ENCODE peak calls at places on chromosomes 5 and 9, in six cellular contexts. Y is H1, R is WTC11, O is HepG2, X is HCT116, E is GM12878. S is an unnamed sample.

GRCh38 chr5:3954189-3954588 is 358.6 kb downstream of the IRX1 start:
- DNase-seq in Y (no peak), R (no peak), O (no peak), X (no peak), E (no peak), S (no peak)

GRCh38 chr9:93865716-93866115 is 89.4 kb downstream of the BARX1 start:
- DNase-seq in Y (no peak), R (no peak), O (no peak), X (no peak), E (no peak), S (no peak)

GRCh38 chr9:127380479-127380878 is 16.5 kb upstream of the SLC2A8 start:
- DNase-seq in Y (no peak), R (no peak), O (no peak), X (no peak), E (no peak), S (no peak)

GRCh38 chr9:16002816-16003215 is 450.0 kb downstream of the CCDC171 start:
- DNase-seq in Y (no peak), R (no peak), O (no peak), X (no peak), E (no peak), S (no peak)

GRCh38 chr9:27870404-27870803 is 297.1 kb upstream of the C9orf72 start:
- DNase-seq in Y (no peak), R (no peak), O (peak; percentile 35), X (no peak), E (no peak), S (no peak)

GRCh38 chr9:121261107-121261460 is 6.9 kb upstream of the GSN start:
- DNase-seq in Y (no peak), R (no peak), O (no peak), X (no peak), E (no peak), S (no peak)

GRCh38 chr5:52360985-52361384 is 426.7 kb upstream of the ITGA1 start:
- DNase-seq in Y (no peak), R (no peak), O (no peak), X (no peak), E (no peak), S (no peak)

GRCh38 chr5:38660194-38660668 is 103.8 kb upstream of the LIFR start:
- DNase-seq in Y (no peak), R (peak; percentile 61), O (peak; percentile 6), X (no peak), E (no peak), S (peak; percentile 89)

GRCh38 chr5:137281201-137281600 is 217.9 kb downstream of the SPOCK1 start:
- DNase-seq in Y (no peak), R (no peak), O (no peak), X (no peak), E (no peak), S (no peak)

GRCh38 chr9:32069169-32069813 is 315.2 kb upstream of the ACO1 start:
- DNase-seq in Y (no peak), R (peak; percentile 11), O (peak; percentile 2), X (no peak), E (no peak), S (no peak)

GRCh38 chr9:95103385-95104087 is 214.0 kb downstream of the FANCC start:
- DNase-seq in Y (no peak), R (peak; percentile 39), O (peak; percentile 28), X (no peak), E (no peak), S (peak; percentile 19)

GRCh38 chr5:88660947-88661869 is 221.8 kb downstream of the MEF2C start:
- DNase-seq in Y (no peak), R (peak; percentile 97), O (no peak), X (peak; percentile 68), E (no peak), S (peak; percentile 54)

GRCh38 chr9:127809562-127810377 is 7.1 kb downstream of the FPGS start:
- DNase-seq in Y (no peak), R (peak; percentile 69), O (no peak), X (no peak), E (no peak), S (peak; percentile 96)

GRCh38 chr9:134989206-134990065 is 71.7 kb upstream of the FCN1 start:
- DNase-seq in Y (no peak), R (no peak), O (no peak), X (no peak), E (no peak), S (no peak)

GRCh38 chr5:146849694-146850093 is 28.9 kb downstream of the PPP2R2B start:
- DNase-seq in Y (no peak), R (no peak), O (no peak), X (no peak), E (no peak), S (no peak)

GRCh38 chr5:16894236-16895057 is 41.6 kb downstream of the MYO10 start:
- DNase-seq in Y (no peak), R (no peak), O (peak; percentile 75), X (peak; percentile 89), E (no peak), S (no peak)

GRCh38 chr9:117335797-117336435 is 78.9 kb downstream of the ASTN2 start:
- DNase-seq in Y (no peak), R (no peak), O (no peak), X (no peak), E (no peak), S (no peak)

GRCh38 chr9:33880562-33881089 is 63.7 kb downstream of the UBE2R2 start:
- DNase-seq in Y (peak; percentile 3), R (peak; percentile 60), O (no peak), X (no peak), E (no peak), S (peak; percentile 12)

GRCh38 chr5:173629628-173630027 is 13.2 kb upstream of the BOD1 start:
- DNase-seq in Y (peak; percentile 34), R (peak; percentile 81), O (no peak), X (no peak), E (no peak), S (peak; percentile 57)

GRCh38 chr9:126719677-126720435 is 85.0 kb upstream of the ZBTB43 start:
- DNase-seq in Y (peak; percentile 67), R (peak; percentile 88), O (peak; percentile 55), X (no peak), E (peak; percentile 53), S (no peak)

GRCh38 chr9:121876658-121877271 is 216.3 kb downstream of the TTLL11 start:
- DNase-seq in Y (no peak), R (no peak), O (no peak), X (no peak), E (no peak), S (no peak)

DNA sequence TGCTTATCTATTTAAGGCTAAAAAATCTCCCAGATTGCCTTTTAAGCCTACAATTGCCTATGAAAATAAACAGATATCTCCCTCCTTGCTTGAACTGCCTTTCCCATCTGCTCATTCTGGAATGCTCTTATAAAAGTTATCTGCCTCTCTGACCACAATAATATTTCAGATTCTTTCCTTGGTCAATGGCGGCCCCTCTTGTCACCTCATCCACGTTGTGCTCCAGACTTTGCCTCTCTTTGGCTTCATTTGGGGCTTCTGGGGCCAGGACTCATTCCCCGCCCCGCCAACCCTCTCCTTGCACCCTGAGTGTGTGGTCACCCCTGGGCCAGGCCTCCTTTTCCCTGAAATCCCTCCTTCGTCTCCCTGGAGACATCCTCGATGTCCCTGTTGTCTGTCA is 110.0 kb upstream of the RPS23 start:
- DNase-seq in Y (no peak), R (no peak), O (no peak), X (no peak), E (no peak), S (no peak)
- TF ChIP-seq ATF3 in Y (no peak), R (no peak), O (no peak), X (no peak), E (no peak), S (no peak)

GRCh38 chr5:111259636-111260035 is 35.5 kb downstream of the CAMK4 start:
- DNase-seq in Y (no peak), R (no peak), O (no peak), X (no peak), E (no peak), S (no peak)

GRCh38 chr5:111256128-111256527 is 31.9 kb downstream of the CAMK4 start:
- DNase-seq in Y (no peak), R (no peak), O (no peak), X (no peak), E (no peak), S (no peak)

GRCh38 chr5:111252799-111253564 is 28.8 kb downstream of the CAMK4 start:
- DNase-seq in Y (no peak), R (no peak), O (no peak), X (no peak), E (no peak), S (no peak)

GRCh38 chr5:111251941-111252340 is 27.8 kb downstream of the CAMK4 start:
- DNase-seq in Y (no peak), R (no peak), O (no peak), X (no peak), E (no peak), S (no peak)

GRCh38 chr5:111254613-111255012 is 30.4 kb downstream of the CAMK4 start:
- DNase-seq in Y (no peak), R (no peak), O (no peak), X (no peak), E (peak; percentile 95), S (no peak)
- TF ChIP-seq ATF3 in Y (no peak), R (no peak), O (no peak), X (no peak), E (no peak), S (no peak)

GRCh38 chr5:128035689-128036088 is 47.9 kb upstream of the SLC12A2 start:
- DNase-seq in Y (no peak), R (no peak), O (no peak), X (no peak), E (no peak), S (no peak)

GRCh38 chr5:128040927-128041326 is 42.6 kb upstream of the SLC12A2 start:
- DNase-seq in Y (no peak), R (no peak), O (no peak), X (no peak), E (no peak), S (no peak)

GRCh38 chr5:128038641-128039040 is 44.9 kb upstream of the SLC12A2 start:
- DNase-seq in Y (no peak), R (no peak), O (peak; percentile 31), X (peak; percentile 77), E (no peak), S (peak; percentile 20)

GRCh38 chr5:128036961-128037360 is 46.6 kb upstream of the SLC12A2 start:
- DNase-seq in Y (no peak), R (no peak), O (no peak), X (no peak), E (no peak), S (no peak)
- TF ChIP-seq ATF3 in Y (no peak), R (no peak), O (no peak), X (no peak), E (no peak), S (no peak)

GRCh38 chr9:36470891-36471290 is 70.8 kb upstream of the RNF38 start:
- DNase-seq in Y (no peak), R (no peak), O (no peak), X (no peak), E (peak; percentile 67), S (no peak)
- TF ChIP-seq ATF3 in Y (no peak), R (no peak), O (no peak), X (no peak), E (no peak), S (no peak)

GRCh38 chr5:34957857-34958690 is 28.7 kb downstream of the DNAJC21 start:
- DNase-seq in Y (no peak), R (no peak), O (peak; percentile 30), X (no peak), E (no peak), S (peak; percentile 44)
- TF ChIP-seq ATF3 in Y (no peak), R (no peak), O (no peak), X (no peak), E (no peak), S (no peak)

S was measured in K562.